ENCODE peak calls at places on chromosomes 6 and 20, in four cellular contexts. Y is SK-N-DZ; M is effector CD8-positive, alpha-beta T cell; N is GM23248. L is an unnamed sample.
A peak's percentile ranks its signal among the peaks of the same experiment; 100 is the strongest.

GRCh38 chr6:108544586-108544985 is 16.1 kb upstream of the FOXO3 start:
- DNase-seq in Y (no peak), N (peak; percentile 39), M (no peak), L (peak; percentile 75)

GRCh38 chr6:42340516-42340915 is 111.2 kb downstream of the TRERF1 start:
- DNase-seq in M (no peak), Y (no peak), N (no peak), L (no peak)

GRCh38 chr6:41638801-41639555 is 710 bp downstream of the MDFI start:
- DNase-seq in Y (no peak), M (no peak), N (no peak), L (peak; percentile 15)

GRCh38 chr6:54419885-54420284 is 111.6 kb downstream of the TINAG start:
- DNase-seq in Y (no peak), M (no peak), N (peak; percentile 94), L (peak; percentile 96)

GRCh38 chr6:11514672-11515071 is 22.9 kb upstream of the TMEM170B start:
- DNase-seq in M (no peak), N (no peak), Y (no peak), L (no peak)

GRCh38 chr6:27026361-27026760 is 221.1 kb upstream of the PRSS16 start:
- DNase-seq in M (no peak), Y (no peak), N (no peak), L (no peak)

GRCh38 chr6:29764422-29765196 is 41.4 kb downstream of the HLA-F start:
- DNase-seq in Y (no peak), N (peak; percentile 57), M (no peak), L (peak; percentile 17)

GRCh38 chr6:4974962-4975361 is 28.9 kb downstream of the RPP40 start:
- DNase-seq in M (no peak), Y (no peak), N (no peak), L (no peak)

GRCh38 chr6:36147294-36147693 is 17.0 kb downstream of the MAPK13 start:
- DNase-seq in M (no peak), N (no peak), Y (no peak), L (no peak)

GRCh38 chr20:20594171-20594530 is 118.3 kb downstream of the RALGAPA2 start:
- DNase-seq in M (no peak), N (peak; percentile 80), Y (peak; percentile 15), L (peak; percentile 82)

GRCh38 chr6:143805832-143806281 is 37.3 kb upstream of the LTV1 start:
- DNase-seq in M (no peak), Y (no peak), N (peak; percentile 57), L (peak; percentile 86)

GRCh38 chr6:69768664-69769063 is 28.1 kb downstream of the LMBRD1 start:
- DNase-seq in M (no peak), N (peak; percentile 36), Y (no peak), L (peak; percentile 46)

GRCh38 chr20:50038574-50038991 is 55.8 kb downstream of the SNAI1 start:
- DNase-seq in Y (no peak), N (no peak), M (no peak), L (no peak)

GRCh38 chr6:24990227-24990843 is 54.6 kb upstream of the RIPOR2 start:
- DNase-seq in N (peak; percentile 38), Y (no peak), M (no peak), L (no peak)

GRCh38 chr6:84657486-84657885 is 106.9 kb downstream of the TBX18 start:
- DNase-seq in Y (no peak), M (no peak), N (no peak), L (no peak)

GRCh38 chr20:16926626-16927025 is 178.5 kb downstream of the OTOR start:
- DNase-seq in M (no peak), N (no peak), Y (peak; percentile 89), L (no peak)

GRCh38 chr20:3038454-3038853 is 5.0 kb upstream of the GNRH2 start:
- DNase-seq in Y (no peak), N (no peak), M (no peak), L (no peak)

GRCh38 chr6:77543601-77544000 is 80.3 kb upstream of the HTR1B start:
- DNase-seq in M (no peak), Y (no peak), N (no peak), L (no peak)

GRCh38 chr6:149963212-149963461 is 606 bp upstream of the ULBP1 start:
- DNase-seq in N (peak; percentile 70), Y (peak; percentile 44), M (no peak), L (peak; percentile 40)

GRCh38 chr20:3067139-3068009 is 4.0 kb upstream of the OXT start:
- DNase-seq in M (no peak), N (peak; percentile 82), Y (no peak), L (no peak)

GRCh38 chr6:39416026-39416425 is 93.5 kb upstream of the KCNK16 start:
- DNase-seq in M (no peak), Y (no peak), N (peak; percentile 40), L (peak; percentile 4)

GRCh38 chr6:145086197-145086596 is 649.1 kb downstream of the EPM2A start:
- DNase-seq in M (no peak), N (peak; percentile 50), Y (no peak), L (peak; percentile 17)

GRCh38 chr6:82022614-82023102 is 224.9 kb downstream of the IBTK start:
- DNase-seq in N (peak; percentile 77), M (no peak), Y (no peak), L (peak; percentile 77)

GRCh38 chr20:61904456-61904855 is 161.2 kb downstream of the TAF4 start:
- DNase-seq in N (no peak), Y (no peak), M (no peak), L (no peak)

GRCh38 chr6:137543114-137543513 is 48.9 kb upstream of the OLIG3 start:
- DNase-seq in M (no peak), N (no peak), Y (no peak), L (no peak)

GRCh38 chr6:122749451-122750050 is 30.0 kb upstream of the FABP7 start:
- DNase-seq in Y (no peak), M (no peak), N (no peak), L (no peak)

GRCh38 chr6:21846541-21847451 is 253.2 kb downstream of the SOX4 start:
- DNase-seq in Y (peak; percentile 87), M (no peak), N (no peak), L (no peak)

GRCh38 chr6:39792501-39793450 is 600 bp downstream of the DAAM2 start:
- DNase-seq in M (no peak), N (peak; percentile 27), Y (no peak), L (peak; percentile 61)

GRCh38 chr6:36685926-36686667 is 7.6 kb downstream of the CDKN1A start:
- DNase-seq in M (no peak), N (no peak), Y (no peak), L (no peak)

GRCh38 chr6:137092018-137092417 is 47.3 kb upstream of the IL20RA start:
- DNase-seq in M (no peak), Y (no peak), N (no peak), L (no peak)

GRCh38 chr20:59580208-59580980 is 23.9 kb upstream of the PHACTR3 start:
- DNase-seq in M (no peak), Y (no peak), N (peak; percentile 44), L (peak; percentile 85)

GRCh38 chr6:121849477-121849876 is 414.0 kb downstream of the GJA1 start:
- DNase-seq in Y (peak; percentile 70), M (no peak), N (peak; percentile 72), L (peak; percentile 89)

GRCh38 chr20:25327521-25328235 is 63.0 kb downstream of the ABHD12 start:
- DNase-seq in M (no peak), Y (no peak), N (peak; percentile 55), L (no peak)

GRCh38 chr6:100078509-100078908 is 84.5 kb upstream of the MCHR2 start:
- DNase-seq in N (peak; percentile 57), M (no peak), Y (no peak), L (no peak)

GRCh38 chr6:167450631-167451030 is 125.7 kb downstream of the TTLL2 start:
- DNase-seq in Y (no peak), N (no peak), M (no peak), L (no peak)

GRCh38 chr20:57526067-57526884 is 1.3 kb upstream of the CTCFL start:
- DNase-seq in N (no peak), M (no peak), Y (no peak), L (no peak)

GRCh38 chr6:33299237-33299944 is 649 bp upstream of the RGL2 start:
- DNase-seq in N (peak; percentile 98), Y (peak; percentile 94), M (peak; percentile 87), L (peak; percentile 98)